ENCODE peak calls at places on chromosomes 13 and 19, in four cellular contexts. I, K, X and D are unnamed samples.

GRCh38 chr19:2529473-2529918 is 53.6 kb downstream of the GADD45B start:
- DNase-seq in I (no peak), K (no peak), X (peak), D (peak)

GRCh38 chr19:47719047-47719885 is 6.0 kb downstream of the EHD2 start:
- DNase-seq in I (no peak), K (no peak), X (peak), D (peak)

GRCh38 chr19:3612330-3612729 is 5.7 kb upstream of the TBXA2R start:
- DNase-seq in I (no peak), K (no peak), X (no peak), D (no peak)

GRCh38 chr13:41398494-41399190 is 58.7 kb upstream of the RGCC start:
- DNase-seq in I (no peak), K (no peak), X (no peak), D (no peak)

GRCh38 chr13:62360609-62361008 is 945.0 kb upstream of the PCDH20 start:
- DNase-seq in I (no peak), K (peak), X (no peak), D (no peak)

GRCh38 chr13:41780736-41781708 is 179.9 kb downstream of the VWA8 start:
- DNase-seq in I (no peak), K (no peak), X (peak), D (no peak)

GRCh38 chr19:46745521-46746280 is at the start of gene FKRP:
- DNase-seq in I (peak), K (peak), X (no peak), D (no peak)

GRCh38 chr19:2888739-2889224 is 11.9 kb upstream of the ZNF57 start:
- DNase-seq in I (no peak), K (no peak), X (no peak), D (no peak)

GRCh38 chr13:110706570-110707378 is 858 bp upstream of the CARS2 start:
- DNase-seq in I (no peak), K (no peak), X (no peak), D (no peak)